ENCODE peak calls at places on chromosomes 11 and 22, in eight cellular contexts. U is breast epithelium, O is H1, G is spleen, R is GM23338, J is stomach, X is sigmoid colon, K is HCT116. M is an unnamed sample.

GRCh38 chr11:115843685-115844084 is 339.5 kb upstream of the CADM1 start:
- DNase-seq in U (no peak), O (no peak), G (no peak), R (no peak), J (no peak), X (no peak), K (no peak), M (no peak)

GRCh38 chr11:64751136-64751535 is 7.2 kb upstream of the RASGRP2 start:
- DNase-seq in U (no peak), O (no peak), G (peak; percentile 63), R (no peak), J (no peak), X (peak; percentile 39), K (no peak), M (no peak)

GRCh38 chr22:47435204-47435487 is 672.7 kb downstream of the TBC1D22A start:
- DNase-seq in U (no peak), O (no peak), G (no peak), R (no peak), J (no peak), X (no peak), K (no peak), M (no peak)

GRCh38 chr22:37267128-37267587 is 15.2 kb upstream of the CYTH4 start:
- DNase-seq in U (no peak), O (no peak), G (peak; percentile 93), R (peak; percentile 84), J (peak; percentile 42), X (no peak), K (no peak), M (no peak)

GRCh38 chr22:38346506-38346905 is 29.3 kb upstream of the CSNK1E start:
- DNase-seq in U (peak; percentile 14), O (no peak), G (peak; percentile 50), R (no peak), J (peak; percentile 13), X (peak; percentile 42), K (no peak), M (peak; percentile 75)

GRCh38 chr11:31824791-31825452 is 13.8 kb upstream of the PAX6 start:
- DNase-seq in U (no peak), O (no peak), G (no peak), R (peak; percentile 63), J (no peak), X (no peak), K (no peak), M (no peak)

GRCh38 chr11:94018721-94019120 is 2.4 kb upstream of the HEPHL1 start:
- DNase-seq in U (no peak), O (no peak), G (no peak), R (no peak), J (no peak), X (no peak), K (no peak), M (no peak)

GRCh38 chr11:9459573-9460321 is 1.1 kb upstream of the ZNF143 start:
- DNase-seq in U (no peak), O (no peak), G (peak; percentile 75), R (peak; percentile 41), J (no peak), X (no peak), K (peak; percentile 22), M (no peak)

GRCh38 chr11:3920148-3920852 is 64.8 kb downstream of the STIM1 start:
- DNase-seq in U (no peak), O (no peak), G (no peak), R (no peak), J (peak; percentile 44), X (peak; percentile 76), K (peak; percentile 44), M (no peak)

DNA sequence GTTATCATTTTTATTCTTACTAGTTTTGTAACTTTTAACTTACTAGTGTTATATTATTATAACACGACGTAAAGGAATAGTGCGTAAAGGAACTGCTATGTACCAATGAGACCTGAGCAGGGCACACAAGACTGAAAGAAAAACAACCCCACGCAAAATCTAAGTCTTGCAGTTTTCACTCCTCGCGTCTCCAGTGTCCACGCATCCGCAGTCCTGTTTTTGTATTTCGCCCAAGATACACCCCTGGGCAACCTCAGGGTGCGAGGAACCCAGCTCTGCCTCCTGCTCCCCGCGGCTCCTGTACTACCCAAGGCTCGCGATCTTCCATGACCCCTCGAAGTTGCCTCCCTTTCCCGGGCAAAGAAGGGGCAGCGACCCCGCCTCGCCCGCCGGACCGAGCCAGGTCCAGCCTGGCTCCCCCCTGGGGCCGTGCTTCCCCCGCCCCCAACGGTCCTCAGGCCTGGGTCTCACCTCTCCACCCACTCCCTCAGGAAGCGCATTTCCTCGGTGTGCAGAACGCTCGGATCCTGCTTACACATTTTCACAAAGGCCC is 403 bp downstream of the ST13 start:
- DNase-seq in U (peak; percentile 29), O (no peak), G (peak; percentile 90), R (peak; percentile 67), J (peak; percentile 28), X (peak; percentile 69), K (no peak), M (no peak)
- TF ChIP-seq POLR2AphosphoS5 in U (peak; percentile 35), O (no peak), G (no peak), R (no peak), J (no peak), X (no peak), K (no peak), M (no peak)

GRCh38 chr11:83033972-83034672 is 37.6 kb downstream of the RAB30 start:
- DNase-seq in U (peak; percentile 32), O (no peak), G (no peak), R (peak; percentile 31), J (peak; percentile 31), X (peak; percentile 71), K (no peak), M (no peak)

GRCh38 chr11:83036701-83037100 is 35.0 kb downstream of the RAB30 start:
- DNase-seq in U (no peak), O (no peak), G (no peak), R (no peak), J (no peak), X (no peak), K (no peak), M (no peak)

GRCh38 chr11:83033367-83033766 is 38.3 kb downstream of the RAB30 start:
- DNase-seq in U (no peak), O (no peak), G (no peak), R (no peak), J (no peak), X (no peak), K (no peak), M (no peak)

GRCh38 chr11:83034673-83035014 is 37.1 kb downstream of the RAB30 start:
- DNase-seq in U (no peak), O (no peak), G (no peak), R (no peak), J (no peak), X (no peak), K (no peak), M (no peak)

DNA sequence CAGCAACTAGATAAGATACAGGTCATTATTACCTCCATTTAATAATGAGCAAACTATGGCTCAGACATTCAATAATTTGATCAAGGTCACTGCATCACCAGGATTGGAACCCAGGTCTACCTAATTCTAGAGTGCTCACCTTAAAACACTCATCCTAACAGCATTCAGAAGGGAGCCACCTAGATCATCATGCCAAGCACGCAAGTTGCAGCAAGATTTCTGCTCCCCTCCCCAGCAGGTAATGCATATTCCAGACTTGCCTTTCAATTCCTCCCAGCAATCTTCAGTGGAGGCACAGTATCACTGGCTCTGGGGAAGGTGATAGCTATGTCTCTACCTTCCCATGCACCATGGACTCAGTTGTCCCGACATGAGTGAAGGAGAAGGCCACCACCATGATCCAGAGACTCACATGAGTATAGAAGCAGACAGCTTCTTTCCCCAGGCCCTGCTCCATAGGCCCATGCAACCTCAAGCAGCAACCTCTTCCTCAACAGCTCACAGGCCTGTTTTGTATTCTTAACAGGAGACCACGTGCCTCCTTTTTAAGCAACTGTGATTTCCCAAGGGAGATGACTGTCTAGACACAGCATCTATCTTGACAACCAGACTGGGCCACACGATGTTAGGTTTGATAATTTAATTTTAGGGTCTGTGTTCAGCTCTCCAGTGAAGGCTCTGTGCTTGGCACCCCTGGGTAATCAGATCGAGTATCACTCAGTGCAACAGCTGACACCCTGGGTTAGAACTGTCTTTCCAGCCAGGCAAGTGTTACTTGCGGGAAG is 36.4 kb downstream of the RAB30 start:
- DNase-seq in U (no peak), O (no peak), G (no peak), R (no peak), J (no peak), X (no peak), K (no peak), M (no peak)
- TF ChIP-seq POLR2AphosphoS5 in U (peak; percentile 28), O (no peak), G (peak; percentile 33), R (no peak), J (no peak), X (no peak), K (no peak), M (no peak)

GRCh38 chr11:71453911-71454304 is 905 bp downstream of the NADSYN1 start:
- DNase-seq in U (no peak), O (no peak), G (no peak), R (no peak), J (no peak), X (no peak), K (no peak), M (no peak)

GRCh38 chr11:71452354-71453020 is 516 bp upstream of the NADSYN1 start:
- DNase-seq in U (peak; percentile 41), O (no peak), G (peak; percentile 91), R (peak; percentile 78), J (peak; percentile 63), X (peak; percentile 77), K (no peak), M (peak; percentile 71)

GRCh38 chr11:71451596-71452353 is 1.2 kb upstream of the NADSYN1 start:
- DNase-seq in U (no peak), O (peak; percentile 38), G (no peak), R (peak; percentile 84), J (no peak), X (peak; percentile 56), K (no peak), M (no peak)

GRCh38 chr11:71454470-71455113 is 1.6 kb downstream of the NADSYN1 start:
- DNase-seq in U (no peak), O (no peak), G (peak; percentile 68), R (no peak), J (no peak), X (peak; percentile 46), K (no peak), M (peak; percentile 45)

DNA sequence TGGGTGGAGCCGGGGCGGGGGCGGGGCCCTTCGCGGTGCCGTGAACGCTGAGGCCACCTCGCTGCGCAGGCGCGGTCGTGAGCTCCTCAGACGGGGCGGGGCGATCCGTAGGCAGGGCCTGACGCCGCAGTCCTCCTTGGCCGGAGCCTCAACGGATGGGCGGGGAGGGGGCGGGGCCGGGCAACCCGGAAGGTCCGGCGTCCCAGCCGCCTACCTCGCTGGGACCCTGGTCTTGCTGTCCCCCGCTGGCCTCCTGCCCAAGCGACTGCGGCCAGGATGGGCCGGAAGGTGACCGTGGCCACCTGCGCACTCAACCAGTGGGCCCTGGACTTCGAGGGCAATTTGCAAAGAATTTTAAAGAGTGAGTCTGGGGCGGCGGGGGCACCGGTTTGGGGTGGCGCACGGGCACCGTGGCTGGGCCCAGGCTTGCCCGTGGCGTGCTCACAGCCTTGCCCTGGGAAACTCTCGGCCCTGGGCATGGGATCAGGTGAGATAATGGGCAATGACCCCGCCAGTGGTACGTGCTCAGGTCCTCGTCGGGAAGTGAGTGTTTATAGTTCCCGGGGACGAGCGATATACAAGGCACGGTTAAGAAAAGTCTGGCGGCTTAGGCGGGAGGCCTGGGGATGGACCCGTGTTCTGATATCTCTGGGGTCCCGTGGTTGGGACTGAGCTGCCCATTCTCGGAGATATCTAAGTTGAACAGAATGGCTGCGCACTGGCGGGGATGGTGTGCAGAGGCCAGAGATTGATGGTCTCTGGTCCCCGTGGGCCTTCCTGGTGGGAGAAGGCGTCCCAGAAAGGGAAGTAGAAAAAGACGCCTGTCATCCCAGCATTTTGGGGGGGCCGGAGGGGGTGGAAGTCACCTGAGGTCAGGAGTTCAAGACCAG is at the start of gene NADSYN1:
- DNase-seq in U (peak; percentile 94), O (peak; percentile 79), G (peak; percentile 100), R (peak; percentile 98), J (peak; percentile 99), X (peak; percentile 98), K (peak; percentile 80), M (peak; percentile 98)
- TF ChIP-seq POLR2AphosphoS5 in U (peak; percentile 48), O (no peak), G (peak; percentile 93), R (peak; percentile 72), J (peak; percentile 88), X (peak; percentile 71), K (peak; percentile 80), M (peak; percentile 33)

GRCh38 chr11:117172678-117173421 is 5.7 kb upstream of the SIDT2 start:
- DNase-seq in U (no peak), O (no peak), G (no peak), R (no peak), J (peak; percentile 24), X (no peak), K (no peak), M (peak; percentile 41)
- TF ChIP-seq POLR2AphosphoS5 in U (no peak), O (no peak), G (peak; percentile 7), R (no peak), J (no peak), X (no peak), K (no peak), M (no peak)

M was measured in suprapubic skin.